ENCODE peak calls at places on chromosomes 3 and 15, in five cellular contexts. One of them, this sample, is unnamed.

GRCh38 chr3:62876064-62876463 is 848 bp upstream of the CADPS start:
- DNase-seq in HCEC 1CT: peak; percentile 30
- DNase-seq in central memory CD4-positive, alpha-beta T cell: no peak
- DNase-seq in cardiac septum: no peak
- DNase-seq in activated CD4-positive, alpha-beta T cell treated with anti-CD3 and anti-CD28 coated beads for 48 hours: peak; percentile 20
- DNase-seq in this sample: peak; percentile 48

GRCh38 chr3:71252466-71252865 is 331.1 kb downstream of the FOXP1 start:
- DNase-seq in HCEC 1CT: no peak
- DNase-seq in central memory CD4-positive, alpha-beta T cell: no peak
- DNase-seq in cardiac septum: no peak
- DNase-seq in activated CD4-positive, alpha-beta T cell treated with anti-CD3 and anti-CD28 coated beads for 48 hours: no peak
- DNase-seq in this sample: no peak

GRCh38 chr3:12155833-12156232 is 2.9 kb downstream of the TIMP4 start:
- DNase-seq in HCEC 1CT: peak; percentile 76
- DNase-seq in central memory CD4-positive, alpha-beta T cell: no peak
- DNase-seq in cardiac septum: no peak
- DNase-seq in activated CD4-positive, alpha-beta T cell treated with anti-CD3 and anti-CD28 coated beads for 48 hours: no peak
- DNase-seq in this sample: no peak

GRCh38 chr3:116614795-116615362 is 94.7 kb upstream of the TUSC7 start:
- DNase-seq in HCEC 1CT: no peak
- DNase-seq in central memory CD4-positive, alpha-beta T cell: no peak
- DNase-seq in cardiac septum: no peak
- DNase-seq in activated CD4-positive, alpha-beta T cell treated with anti-CD3 and anti-CD28 coated beads for 48 hours: no peak
- DNase-seq in this sample: no peak

GRCh38 chr3:2098398-2099027 is at the start of gene CNTN4:
- DNase-seq in HCEC 1CT: no peak
- DNase-seq in central memory CD4-positive, alpha-beta T cell: no peak
- DNase-seq in cardiac septum: no peak
- DNase-seq in activated CD4-positive, alpha-beta T cell treated with anti-CD3 and anti-CD28 coated beads for 48 hours: peak; percentile 43
- DNase-seq in this sample: peak; percentile 93

GRCh38 chr3:53939081-53939582 is 47.5 kb upstream of the SELENOK start:
- DNase-seq in HCEC 1CT: no peak
- DNase-seq in central memory CD4-positive, alpha-beta T cell: no peak
- DNase-seq in cardiac septum: no peak
- DNase-seq in activated CD4-positive, alpha-beta T cell treated with anti-CD3 and anti-CD28 coated beads for 48 hours: no peak
- DNase-seq in this sample: no peak

GRCh38 chr3:142595581-142595950 is 627 bp upstream of the PLS1 start:
- DNase-seq in HCEC 1CT: peak; percentile 64
- DNase-seq in central memory CD4-positive, alpha-beta T cell: no peak
- DNase-seq in cardiac septum: no peak
- DNase-seq in activated CD4-positive, alpha-beta T cell treated with anti-CD3 and anti-CD28 coated beads for 48 hours: no peak
- DNase-seq in this sample: no peak

GRCh38 chr3:56812749-56813655 is 11.3 kb upstream of the ARHGEF3 start:
- DNase-seq in HCEC 1CT: no peak
- DNase-seq in central memory CD4-positive, alpha-beta T cell: no peak
- DNase-seq in cardiac septum: no peak
- DNase-seq in activated CD4-positive, alpha-beta T cell treated with anti-CD3 and anti-CD28 coated beads for 48 hours: no peak
- DNase-seq in this sample: no peak

GRCh38 chr3:198030125-198030524 is 70.1 kb downstream of the LMLN start:
- DNase-seq in HCEC 1CT: no peak
- DNase-seq in central memory CD4-positive, alpha-beta T cell: no peak
- DNase-seq in cardiac septum: no peak
- DNase-seq in activated CD4-positive, alpha-beta T cell treated with anti-CD3 and anti-CD28 coated beads for 48 hours: no peak
- DNase-seq in this sample: no peak

GRCh38 chr3:146092230-146092629 is 68.8 kb downstream of the PLOD2 start:
- DNase-seq in HCEC 1CT: peak; percentile 16
- DNase-seq in central memory CD4-positive, alpha-beta T cell: no peak
- DNase-seq in cardiac septum: no peak
- DNase-seq in activated CD4-positive, alpha-beta T cell treated with anti-CD3 and anti-CD28 coated beads for 48 hours: no peak
- DNase-seq in this sample: no peak

GRCh38 chr3:99909714-99910508 is 92.2 kb downstream of the CMSS1 start:
- DNase-seq in HCEC 1CT: peak; percentile 72
- DNase-seq in central memory CD4-positive, alpha-beta T cell: no peak
- DNase-seq in cardiac septum: no peak
- DNase-seq in activated CD4-positive, alpha-beta T cell treated with anti-CD3 and anti-CD28 coated beads for 48 hours: no peak
- DNase-seq in this sample: no peak

GRCh38 chr3:141427764-141428163 is 59.1 kb upstream of the RASA2 start:
- DNase-seq in HCEC 1CT: no peak
- DNase-seq in central memory CD4-positive, alpha-beta T cell: no peak
- DNase-seq in cardiac septum: no peak
- DNase-seq in activated CD4-positive, alpha-beta T cell treated with anti-CD3 and anti-CD28 coated beads for 48 hours: no peak
- DNase-seq in this sample: no peak

GRCh38 chr3:146189519-146190173 is 28.7 kb upstream of the PLOD2 start:
- DNase-seq in HCEC 1CT: peak; percentile 70
- DNase-seq in central memory CD4-positive, alpha-beta T cell: peak; percentile 6
- DNase-seq in cardiac septum: no peak
- DNase-seq in activated CD4-positive, alpha-beta T cell treated with anti-CD3 and anti-CD28 coated beads for 48 hours: peak; percentile 5
- DNase-seq in this sample: no peak

GRCh38 chr3:141076821-141077571 is 25.8 kb downstream of the SPSB4 start:
- DNase-seq in HCEC 1CT: no peak
- DNase-seq in central memory CD4-positive, alpha-beta T cell: no peak
- DNase-seq in cardiac septum: no peak
- DNase-seq in activated CD4-positive, alpha-beta T cell treated with anti-CD3 and anti-CD28 coated beads for 48 hours: peak; percentile 32
- DNase-seq in this sample: no peak

GRCh38 chr15:94910166-94910565 is 678.8 kb downstream of the MCTP2 start:
- DNase-seq in HCEC 1CT: peak; percentile 49
- DNase-seq in central memory CD4-positive, alpha-beta T cell: no peak
- DNase-seq in cardiac septum: no peak
- DNase-seq in activated CD4-positive, alpha-beta T cell treated with anti-CD3 and anti-CD28 coated beads for 48 hours: no peak
- DNase-seq in this sample: no peak

GRCh38 chr3:94626599-94626998 is 563.7 kb downstream of the NSUN3 start:
- DNase-seq in HCEC 1CT: no peak
- DNase-seq in central memory CD4-positive, alpha-beta T cell: no peak
- DNase-seq in cardiac septum: no peak
- DNase-seq in activated CD4-positive, alpha-beta T cell treated with anti-CD3 and anti-CD28 coated beads for 48 hours: no peak
- DNase-seq in this sample: no peak

GRCh38 chr3:46076606-46077005 is 49.3 kb upstream of the XCR1 start:
- DNase-seq in HCEC 1CT: peak; percentile 31
- DNase-seq in central memory CD4-positive, alpha-beta T cell: no peak
- DNase-seq in cardiac septum: no peak
- DNase-seq in activated CD4-positive, alpha-beta T cell treated with anti-CD3 and anti-CD28 coated beads for 48 hours: no peak
- DNase-seq in this sample: no peak

GRCh38 chr3:99809565-99809964 is 8.1 kb upstream of the CMSS1 start:
- DNase-seq in HCEC 1CT: no peak
- DNase-seq in central memory CD4-positive, alpha-beta T cell: no peak
- DNase-seq in cardiac septum: no peak
- DNase-seq in activated CD4-positive, alpha-beta T cell treated with anti-CD3 and anti-CD28 coated beads for 48 hours: no peak
- DNase-seq in this sample: no peak

GRCh38 chr15:42057744-42058646 is 36.4 kb downstream of the PLA2G4D start:
- DNase-seq in HCEC 1CT: no peak
- DNase-seq in central memory CD4-positive, alpha-beta T cell: no peak
- DNase-seq in cardiac septum: peak; percentile 24
- DNase-seq in activated CD4-positive, alpha-beta T cell treated with anti-CD3 and anti-CD28 coated beads for 48 hours: no peak
- DNase-seq in this sample: no peak

GRCh38 chr3:105425153-105425502 is 58.4 kb downstream of the ALCAM start:
- DNase-seq in HCEC 1CT: no peak
- DNase-seq in central memory CD4-positive, alpha-beta T cell: no peak
- DNase-seq in cardiac septum: no peak
- DNase-seq in activated CD4-positive, alpha-beta T cell treated with anti-CD3 and anti-CD28 coated beads for 48 hours: no peak
- DNase-seq in this sample: no peak

GRCh38 chr3:15220056-15220455 is 14.0 kb downstream of the CAPN7 start:
- DNase-seq in HCEC 1CT: no peak
- DNase-seq in central memory CD4-positive, alpha-beta T cell: no peak
- DNase-seq in cardiac septum: no peak
- DNase-seq in activated CD4-positive, alpha-beta T cell treated with anti-CD3 and anti-CD28 coated beads for 48 hours: no peak
- DNase-seq in this sample: no peak

This sample was measured in glutamatergic neuron.